ENCODE peak calls at places on chromosomes 11 and 22, in six cellular contexts. One of them, this sample, is unnamed.

GRCh38 chr11:57263351-57263750 is 26.3 kb upstream of the APLNR start:
- DNase-seq in GM23248: no peak
- DNase-seq in stimulated activated CD4-positive, alpha-beta T cell treated with anti-CD3 and anti-CD28 coated beads, Interleukin-12 subunit alpha, Interleukin-12 subunit beta, amount 100 ng/mL, for 24 hours: no peak
- DNase-seq in globus pallidus: no peak
- DNase-seq in stimulated activated CD8-positive, alpha-beta memory T cell treated with anti-CD3 and anti-CD28 coated beads, Interleukin-12 subunit alpha, Interleukin-12 subunit beta, amount 100 ng/mL, for 4 hours: no peak
- DNase-seq in NCI-H460: no peak
- DNase-seq in this sample: no peak

GRCh38 chr22:36417281-36417686 is 29.5 kb upstream of the MYH9 start:
- DNase-seq in GM23248: peak; percentile 76
- DNase-seq in globus pallidus: no peak
- DNase-seq in stimulated activated CD4-positive, alpha-beta T cell treated with anti-CD3 and anti-CD28 coated beads, Interleukin-12 subunit alpha, Interleukin-12 subunit beta, amount 100 ng/mL, for 24 hours: no peak
- DNase-seq in NCI-H460: no peak
- DNase-seq in stimulated activated CD8-positive, alpha-beta memory T cell treated with anti-CD3 and anti-CD28 coated beads, Interleukin-12 subunit alpha, Interleukin-12 subunit beta, amount 100 ng/mL, for 4 hours: no peak
- DNase-seq in this sample: no peak

GRCh38 chr22:28181332-28181731 is 262.3 kb upstream of the PITPNB start:
- DNase-seq in stimulated activated CD4-positive, alpha-beta T cell treated with anti-CD3 and anti-CD28 coated beads, Interleukin-12 subunit alpha, Interleukin-12 subunit beta, amount 100 ng/mL, for 24 hours: no peak
- DNase-seq in GM23248: peak; percentile 38
- DNase-seq in NCI-H460: no peak
- DNase-seq in stimulated activated CD8-positive, alpha-beta memory T cell treated with anti-CD3 and anti-CD28 coated beads, Interleukin-12 subunit alpha, Interleukin-12 subunit beta, amount 100 ng/mL, for 4 hours: no peak
- DNase-seq in globus pallidus: no peak
- DNase-seq in this sample: no peak

GRCh38 chr11:109785714-109786113 is 307.5 kb upstream of the ZC3H12C start:
- DNase-seq in NCI-H460: no peak
- DNase-seq in GM23248: peak; percentile 61
- DNase-seq in stimulated activated CD4-positive, alpha-beta T cell treated with anti-CD3 and anti-CD28 coated beads, Interleukin-12 subunit alpha, Interleukin-12 subunit beta, amount 100 ng/mL, for 24 hours: no peak
- DNase-seq in stimulated activated CD8-positive, alpha-beta memory T cell treated with anti-CD3 and anti-CD28 coated beads, Interleukin-12 subunit alpha, Interleukin-12 subunit beta, amount 100 ng/mL, for 4 hours: no peak
- DNase-seq in globus pallidus: no peak
- DNase-seq in this sample: no peak

GRCh38 chr11:69278091-69278867 is 15.7 kb upstream of the MYEOV start:
- DNase-seq in NCI-H460: peak; percentile 68
- DNase-seq in stimulated activated CD8-positive, alpha-beta memory T cell treated with anti-CD3 and anti-CD28 coated beads, Interleukin-12 subunit alpha, Interleukin-12 subunit beta, amount 100 ng/mL, for 4 hours: no peak
- DNase-seq in globus pallidus: no peak
- DNase-seq in GM23248: no peak
- DNase-seq in stimulated activated CD4-positive, alpha-beta T cell treated with anti-CD3 and anti-CD28 coated beads, Interleukin-12 subunit alpha, Interleukin-12 subunit beta, amount 100 ng/mL, for 24 hours: no peak
- DNase-seq in this sample: no peak

GRCh38 chr22:38760477-38761201 is 4.8 kb upstream of the SUN2 start:
- DNase-seq in globus pallidus: peak; percentile 70
- DNase-seq in NCI-H460: no peak
- DNase-seq in stimulated activated CD8-positive, alpha-beta memory T cell treated with anti-CD3 and anti-CD28 coated beads, Interleukin-12 subunit alpha, Interleukin-12 subunit beta, amount 100 ng/mL, for 4 hours: no peak
- DNase-seq in stimulated activated CD4-positive, alpha-beta T cell treated with anti-CD3 and anti-CD28 coated beads, Interleukin-12 subunit alpha, Interleukin-12 subunit beta, amount 100 ng/mL, for 24 hours: no peak
- DNase-seq in GM23248: peak; percentile 52
- DNase-seq in this sample: no peak

GRCh38 chr11:116073854-116074837 is 569.9 kb upstream of the CADM1 start:
- DNase-seq in GM23248: peak; percentile 4
- DNase-seq in globus pallidus: peak; percentile 3
- DNase-seq in NCI-H460: no peak
- DNase-seq in stimulated activated CD4-positive, alpha-beta T cell treated with anti-CD3 and anti-CD28 coated beads, Interleukin-12 subunit alpha, Interleukin-12 subunit beta, amount 100 ng/mL, for 24 hours: no peak
- DNase-seq in stimulated activated CD8-positive, alpha-beta memory T cell treated with anti-CD3 and anti-CD28 coated beads, Interleukin-12 subunit alpha, Interleukin-12 subunit beta, amount 100 ng/mL, for 4 hours: no peak
- DNase-seq in this sample: peak; percentile 63

GRCh38 chr22:22094921-22095320 is 112.3 kb upstream of the TOP3B start:
- DNase-seq in GM23248: no peak
- DNase-seq in globus pallidus: no peak
- DNase-seq in stimulated activated CD8-positive, alpha-beta memory T cell treated with anti-CD3 and anti-CD28 coated beads, Interleukin-12 subunit alpha, Interleukin-12 subunit beta, amount 100 ng/mL, for 4 hours: no peak
- DNase-seq in stimulated activated CD4-positive, alpha-beta T cell treated with anti-CD3 and anti-CD28 coated beads, Interleukin-12 subunit alpha, Interleukin-12 subunit beta, amount 100 ng/mL, for 24 hours: no peak
- DNase-seq in NCI-H460: no peak
- DNase-seq in this sample: no peak

GRCh38 chr11:102485095-102485722 is 32.6 kb upstream of the TMEM123 start:
- DNase-seq in stimulated activated CD8-positive, alpha-beta memory T cell treated with anti-CD3 and anti-CD28 coated beads, Interleukin-12 subunit alpha, Interleukin-12 subunit beta, amount 100 ng/mL, for 4 hours: no peak
- DNase-seq in stimulated activated CD4-positive, alpha-beta T cell treated with anti-CD3 and anti-CD28 coated beads, Interleukin-12 subunit alpha, Interleukin-12 subunit beta, amount 100 ng/mL, for 24 hours: no peak
- DNase-seq in GM23248: peak; percentile 16
- DNase-seq in NCI-H460: no peak
- DNase-seq in globus pallidus: no peak
- DNase-seq in this sample: no peak

GRCh38 chr22:43555561-43556515 is 144.0 kb downstream of the MPPED1 start:
- DNase-seq in NCI-H460: no peak
- DNase-seq in stimulated activated CD8-positive, alpha-beta memory T cell treated with anti-CD3 and anti-CD28 coated beads, Interleukin-12 subunit alpha, Interleukin-12 subunit beta, amount 100 ng/mL, for 4 hours: no peak
- DNase-seq in stimulated activated CD4-positive, alpha-beta T cell treated with anti-CD3 and anti-CD28 coated beads, Interleukin-12 subunit alpha, Interleukin-12 subunit beta, amount 100 ng/mL, for 24 hours: no peak
- DNase-seq in globus pallidus: no peak
- DNase-seq in GM23248: no peak
- DNase-seq in this sample: no peak

GRCh38 chr11:111077938-111078337 is 167.6 kb upstream of the POU2AF2 start:
- DNase-seq in stimulated activated CD8-positive, alpha-beta memory T cell treated with anti-CD3 and anti-CD28 coated beads, Interleukin-12 subunit alpha, Interleukin-12 subunit beta, amount 100 ng/mL, for 4 hours: no peak
- DNase-seq in globus pallidus: no peak
- DNase-seq in GM23248: peak; percentile 21
- DNase-seq in stimulated activated CD4-positive, alpha-beta T cell treated with anti-CD3 and anti-CD28 coated beads, Interleukin-12 subunit alpha, Interleukin-12 subunit beta, amount 100 ng/mL, for 24 hours: no peak
- DNase-seq in NCI-H460: no peak
- DNase-seq in this sample: no peak

This sample was measured in cerebellum.